ENCODE peak calls at places on chromosomes 11 and 22, in five cellular contexts. T is HCT116, P is AG04450, S is ACHN, B is sciatic nerve. D is an unnamed sample.

GRCh38 chr22:37880668-37881440 is 25.2 kb upstream of the MICALL1 start:
- DNase-seq in P (peak; percentile 50), T (no peak), S (no peak), B (no peak), D (no peak)

GRCh38 chr11:102138223-102138622 is 28.0 kb downstream of the YAP1 start:
- DNase-seq in T (no peak), B (no peak), P (no peak), S (no peak), D (no peak)

GRCh38 chr22:39306456-39307361 is 12.7 kb downstream of the RPL3 start:
- DNase-seq in S (no peak), T (no peak), P (no peak), B (no peak), D (peak; percentile 78)

GRCh38 chr11:121463689-121464335 is 11.0 kb upstream of the SORL1-AS1 start:
- DNase-seq in B (no peak), P (no peak), S (no peak), T (no peak), D (no peak)

GRCh38 chr11:5203366-5203765 is 2.9 kb upstream of the OR51V1 start:
- DNase-seq in B (no peak), T (no peak), P (no peak), S (no peak), D (no peak)

GRCh38 chr22:47357493-47357892 is 595.0 kb downstream of the TBC1D22A start:
- DNase-seq in B (no peak), T (no peak), S (no peak), P (no peak), D (no peak)

GRCh38 chr11:36018967-36019596 is 75.2 kb downstream of the LDLRAD3 start:
- DNase-seq in P (no peak), T (no peak), S (no peak), B (no peak), D (no peak)

GRCh38 chr11:13339196-13340153 is 61.9 kb downstream of the BMAL1 start:
- DNase-seq in T (no peak), P (peak; percentile 96), B (no peak), S (peak; percentile 49), D (peak; percentile 93)

GRCh38 chr11:126995989-126996388 is 4.6 kb downstream of the KIRREL3 start:
- DNase-seq in S (no peak), P (no peak), T (no peak), B (no peak), D (no peak)

GRCh38 chr11:557328-558132 is 3.0 kb downstream of the LMNTD2 start:
- DNase-seq in S (no peak), P (no peak), B (no peak), T (no peak), D (no peak)

GRCh38 chr11:68854273-68854958 is 12.7 kb upstream of the CPT1A start:
- DNase-seq in S (no peak), P (no peak), B (no peak), T (no peak), D (no peak)

GRCh38 chr11:8989411-8989810 is 14.4 kb downstream of the NRIP3 start:
- DNase-seq in T (no peak), S (peak; percentile 17), B (no peak), P (no peak), D (no peak)

GRCh38 chr11:61928606-61929005 is 11.2 kb upstream of the RAB3IL1 start:
- DNase-seq in B (no peak), S (no peak), T (no peak), P (no peak), D (no peak)

D was measured in dermis microvascular lymphatic vessel endothelial cell.